ENCODE peak calls at places on chromosome 6, in four cellular contexts. One of them, this sample, is unnamed.

GRCh38 chr6:138465007-138465645 is 34.2 kb downstream of the NHSL1 start:
- DNase-seq in SK-MEL-5: peak
- DNase-seq in stimulated activated CD8-positive, alpha-beta memory T cell treated with anti-CD3 and anti-CD28 coated beads, Interleukin-2, amount 100 ng/mL, for 1 hour: no peak
- DNase-seq in EL: peak
- DNase-seq in this sample: peak

GRCh38 chr6:155171109-155171746 is 92.6 kb upstream of the CLDN20 start:
- DNase-seq in SK-MEL-5: no peak
- DNase-seq in stimulated activated CD8-positive, alpha-beta memory T cell treated with anti-CD3 and anti-CD28 coated beads, Interleukin-2, amount 100 ng/mL, for 1 hour: peak
- DNase-seq in EL: peak
- DNase-seq in this sample: peak

GRCh38 chr6:75528423-75528822 is 34.8 kb upstream of the FILIP1 start:
- DNase-seq in SK-MEL-5: no peak
- DNase-seq in stimulated activated CD8-positive, alpha-beta memory T cell treated with anti-CD3 and anti-CD28 coated beads, Interleukin-2, amount 100 ng/mL, for 1 hour: no peak
- DNase-seq in EL: no peak
- DNase-seq in this sample: no peak

GRCh38 chr6:156269751-156270369 is 507.3 kb upstream of the ARID1B start:
- DNase-seq in SK-MEL-5: no peak
- DNase-seq in stimulated activated CD8-positive, alpha-beta memory T cell treated with anti-CD3 and anti-CD28 coated beads, Interleukin-2, amount 100 ng/mL, for 1 hour: no peak
- DNase-seq in EL: no peak
- DNase-seq in this sample: no peak

GRCh38 chr6:84740385-84740784 is 24.0 kb downstream of the TBX18 start:
- DNase-seq in SK-MEL-5: no peak
- DNase-seq in stimulated activated CD8-positive, alpha-beta memory T cell treated with anti-CD3 and anti-CD28 coated beads, Interleukin-2, amount 100 ng/mL, for 1 hour: no peak
- DNase-seq in EL: no peak
- DNase-seq in this sample: no peak

GRCh38 chr6:47156196-47156595 is 114.1 kb upstream of the ADGRF1 start:
- DNase-seq in SK-MEL-5: no peak
- DNase-seq in stimulated activated CD8-positive, alpha-beta memory T cell treated with anti-CD3 and anti-CD28 coated beads, Interleukin-2, amount 100 ng/mL, for 1 hour: no peak
- DNase-seq in EL: no peak
- DNase-seq in this sample: no peak

GRCh38 chr6:53984163-53984562 is 127.1 kb upstream of the MLIP start:
- DNase-seq in SK-MEL-5: peak
- DNase-seq in stimulated activated CD8-positive, alpha-beta memory T cell treated with anti-CD3 and anti-CD28 coated beads, Interleukin-2, amount 100 ng/mL, for 1 hour: no peak
- DNase-seq in EL: peak
- DNase-seq in this sample: peak

GRCh38 chr6:116512155-116512559 is 718 bp downstream of the CALHM5 start:
- DNase-seq in SK-MEL-5: no peak
- DNase-seq in stimulated activated CD8-positive, alpha-beta memory T cell treated with anti-CD3 and anti-CD28 coated beads, Interleukin-2, amount 100 ng/mL, for 1 hour: no peak
- DNase-seq in EL: no peak
- DNase-seq in this sample: no peak

GRCh38 chr6:41759106-41759904 is 12.1 kb upstream of the PGC start:
- DNase-seq in SK-MEL-5: no peak
- DNase-seq in stimulated activated CD8-positive, alpha-beta memory T cell treated with anti-CD3 and anti-CD28 coated beads, Interleukin-2, amount 100 ng/mL, for 1 hour: no peak
- DNase-seq in EL: no peak
- DNase-seq in this sample: no peak

GRCh38 chr6:131950767-131951575 is at the start of gene CCN2:
- DNase-seq in SK-MEL-5: peak
- DNase-seq in stimulated activated CD8-positive, alpha-beta memory T cell treated with anti-CD3 and anti-CD28 coated beads, Interleukin-2, amount 100 ng/mL, for 1 hour: no peak
- DNase-seq in EL: peak
- DNase-seq in this sample: peak

GRCh38 chr6:170135461-170135820 is 155.4 kb downstream of the DLL1 start:
- DNase-seq in SK-MEL-5: no peak
- DNase-seq in stimulated activated CD8-positive, alpha-beta memory T cell treated with anti-CD3 and anti-CD28 coated beads, Interleukin-2, amount 100 ng/mL, for 1 hour: no peak
- DNase-seq in EL: no peak
- DNase-seq in this sample: no peak

GRCh38 chr6:170182781-170183120 is 108.1 kb downstream of the DLL1 start:
- DNase-seq in SK-MEL-5: no peak
- DNase-seq in stimulated activated CD8-positive, alpha-beta memory T cell treated with anti-CD3 and anti-CD28 coated beads, Interleukin-2, amount 100 ng/mL, for 1 hour: no peak
- DNase-seq in EL: no peak
- DNase-seq in this sample: no peak

GRCh38 chr6:132405143-132405915 is 4.1 kb upstream of the MOXD1 start:
- DNase-seq in SK-MEL-5: no peak
- DNase-seq in stimulated activated CD8-positive, alpha-beta memory T cell treated with anti-CD3 and anti-CD28 coated beads, Interleukin-2, amount 100 ng/mL, for 1 hour: no peak
- DNase-seq in EL: peak
- DNase-seq in this sample: peak

GRCh38 chr6:30719356-30719755 is 796 bp upstream of the TUBB start:
- DNase-seq in SK-MEL-5: no peak
- DNase-seq in stimulated activated CD8-positive, alpha-beta memory T cell treated with anti-CD3 and anti-CD28 coated beads, Interleukin-2, amount 100 ng/mL, for 1 hour: no peak
- DNase-seq in EL: no peak
- DNase-seq in this sample: peak

GRCh38 chr6:73704260-73704659 is 8.3 kb downstream of the CD109 start:
- DNase-seq in SK-MEL-5: peak
- DNase-seq in stimulated activated CD8-positive, alpha-beta memory T cell treated with anti-CD3 and anti-CD28 coated beads, Interleukin-2, amount 100 ng/mL, for 1 hour: no peak
- DNase-seq in EL: peak
- DNase-seq in this sample: peak

GRCh38 chr6:56259682-56260081 is 12.3 kb upstream of the COL21A1 start:
- DNase-seq in SK-MEL-5: no peak
- DNase-seq in stimulated activated CD8-positive, alpha-beta memory T cell treated with anti-CD3 and anti-CD28 coated beads, Interleukin-2, amount 100 ng/mL, for 1 hour: no peak
- DNase-seq in EL: peak
- DNase-seq in this sample: peak

GRCh38 chr6:85435872-85436271 is 14.0 kb upstream of the NT5E start:
- DNase-seq in SK-MEL-5: no peak
- DNase-seq in stimulated activated CD8-positive, alpha-beta memory T cell treated with anti-CD3 and anti-CD28 coated beads, Interleukin-2, amount 100 ng/mL, for 1 hour: no peak
- DNase-seq in EL: no peak
- DNase-seq in this sample: no peak

GRCh38 chr6:154292855-154293519 is 63.6 kb downstream of the IPCEF1 start:
- DNase-seq in SK-MEL-5: no peak
- DNase-seq in stimulated activated CD8-positive, alpha-beta memory T cell treated with anti-CD3 and anti-CD28 coated beads, Interleukin-2, amount 100 ng/mL, for 1 hour: no peak
- DNase-seq in EL: peak
- DNase-seq in this sample: peak

GRCh38 chr6:105993341-105993740 is 92.8 kb upstream of the PRDM1 start:
- DNase-seq in SK-MEL-5: no peak
- DNase-seq in stimulated activated CD8-positive, alpha-beta memory T cell treated with anti-CD3 and anti-CD28 coated beads, Interleukin-2, amount 100 ng/mL, for 1 hour: no peak
- DNase-seq in EL: peak
- DNase-seq in this sample: peak

GRCh38 chr6:125836466-125836865 is 45.7 kb downstream of the NCOA7 start:
- DNase-seq in SK-MEL-5: no peak
- DNase-seq in stimulated activated CD8-positive, alpha-beta memory T cell treated with anti-CD3 and anti-CD28 coated beads, Interleukin-2, amount 100 ng/mL, for 1 hour: no peak
- DNase-seq in EL: no peak
- DNase-seq in this sample: no peak

GRCh38 chr6:22024973-22025467 is 271.8 kb downstream of the PRL start:
- DNase-seq in SK-MEL-5: no peak
- DNase-seq in stimulated activated CD8-positive, alpha-beta memory T cell treated with anti-CD3 and anti-CD28 coated beads, Interleukin-2, amount 100 ng/mL, for 1 hour: no peak
- DNase-seq in EL: no peak
- DNase-seq in this sample: peak

GRCh38 chr6:43396408-43397149 is 27.1 kb upstream of the ZNF318 start:
- DNase-seq in SK-MEL-5: no peak
- DNase-seq in stimulated activated CD8-positive, alpha-beta memory T cell treated with anti-CD3 and anti-CD28 coated beads, Interleukin-2, amount 100 ng/mL, for 1 hour: no peak
- DNase-seq in EL: no peak
- DNase-seq in this sample: no peak

GRCh38 chr6:45586216-45587171 is 208.8 kb upstream of the SUPT3H start:
- DNase-seq in SK-MEL-5: no peak
- DNase-seq in stimulated activated CD8-positive, alpha-beta memory T cell treated with anti-CD3 and anti-CD28 coated beads, Interleukin-2, amount 100 ng/mL, for 1 hour: peak
- DNase-seq in EL: no peak
- DNase-seq in this sample: no peak

GRCh38 chr6:11711644-11711993 is 67.0 kb downstream of the ADTRP start:
- DNase-seq in SK-MEL-5: no peak
- DNase-seq in stimulated activated CD8-positive, alpha-beta memory T cell treated with anti-CD3 and anti-CD28 coated beads, Interleukin-2, amount 100 ng/mL, for 1 hour: no peak
- DNase-seq in EL: no peak
- DNase-seq in this sample: no peak

GRCh38 chr6:40128149-40128548 is 193.9 kb upstream of the MOCS1 start:
- DNase-seq in SK-MEL-5: no peak
- DNase-seq in stimulated activated CD8-positive, alpha-beta memory T cell treated with anti-CD3 and anti-CD28 coated beads, Interleukin-2, amount 100 ng/mL, for 1 hour: no peak
- DNase-seq in EL: no peak
- DNase-seq in this sample: no peak

GRCh38 chr6:14194483-14194882 is 76.9 kb downstream of the CD83 start:
- DNase-seq in SK-MEL-5: no peak
- DNase-seq in stimulated activated CD8-positive, alpha-beta memory T cell treated with anti-CD3 and anti-CD28 coated beads, Interleukin-2, amount 100 ng/mL, for 1 hour: no peak
- DNase-seq in EL: no peak
- DNase-seq in this sample: no peak

GRCh38 chr6:106462923-106463557 is 102.5 kb downstream of the CRYBG1 start:
- DNase-seq in SK-MEL-5: no peak
- DNase-seq in stimulated activated CD8-positive, alpha-beta memory T cell treated with anti-CD3 and anti-CD28 coated beads, Interleukin-2, amount 100 ng/mL, for 1 hour: no peak
- DNase-seq in EL: no peak
- DNase-seq in this sample: no peak

GRCh38 chr6:149890629-149891045 is 7.3 kb downstream of the RAET1E start:
- DNase-seq in SK-MEL-5: no peak
- DNase-seq in stimulated activated CD8-positive, alpha-beta memory T cell treated with anti-CD3 and anti-CD28 coated beads, Interleukin-2, amount 100 ng/mL, for 1 hour: no peak
- DNase-seq in EL: no peak
- DNase-seq in this sample: no peak

This sample was measured in astrocyte of the hippocampus.